ENCODE peak calls at places on chromosomes 12 and 14, in five cellular contexts. X is body of pancreas, S is uterus, I is sigmoid colon, W is transverse colon. T is an unnamed sample.

GRCh38 chr12:105418232-105418631 is 87.7 kb downstream of the C12orf75 start:
- DNase-seq in X (no peak), S (no peak), I (no peak), W (no peak), T (no peak)

GRCh38 chr12:12701457-12701856 is 5.5 kb upstream of the GPR19 start:
- DNase-seq in X (no peak), S (no peak), I (no peak), W (no peak), T (no peak)

GRCh38 chr14:64704145-64704742 is at the start of gene PLEKHG3:
- DNase-seq in X (peak), S (peak), I (peak), W (peak), T (peak)

GRCh38 chr12:83826112-83826511 is 1086.5 kb downstream of the SLC6A15 start:
- DNase-seq in X (peak), S (no peak), I (no peak), W (no peak), T (no peak)

GRCh38 chr12:1630827-1631591 is 2.0 kb downstream of the WNT5B start:
- DNase-seq in X (no peak), S (no peak), I (no peak), W (no peak), T (no peak)

GRCh38 chr14:74531467-74531866 is 37.9 kb downstream of the ISCA2 start:
- DNase-seq in X (no peak), S (no peak), I (no peak), W (peak), T (no peak)

GRCh38 chr14:29851397-29851796 is 76.2 kb downstream of the PRKD1 start:
- DNase-seq in X (no peak), S (no peak), I (no peak), W (no peak), T (no peak)

GRCh38 chr14:96783306-96784224 is 13.6 kb upstream of the VRK1 start:
- DNase-seq in X (no peak), S (no peak), I (no peak), W (no peak), T (no peak)

GRCh38 chr14:22200977-22201605 is 387.9 kb downstream of the DAD1 start:
- DNase-seq in X (no peak), S (no peak), I (no peak), W (no peak), T (no peak)

GRCh38 chr12:116556964-116557706 is 2.0 kb upstream of the MAP1LC3B2 start:
- DNase-seq in X (no peak), S (no peak), I (no peak), W (no peak), T (no peak)

GRCh38 chr12:10182662-10183061 is 3.8 kb downstream of the TMEM52B start:
- DNase-seq in X (no peak), S (no peak), I (no peak), W (no peak), T (no peak)

GRCh38 chr14:103031956-103032355 is 25.4 kb downstream of the CDC42BPB start:
- DNase-seq in X (no peak), S (no peak), I (no peak), W (peak), T (peak)

GRCh38 chr12:13794706-13795105 is 186.7 kb downstream of the GRIN2B start:
- DNase-seq in X (no peak), S (no peak), I (no peak), W (no peak), T (no peak)

GRCh38 chr12:109432842-109433304 is 44.2 kb downstream of the KCTD10 start:
- DNase-seq in X (peak), S (peak), I (peak), W (peak), T (peak)

GRCh38 chr14:36502558-36503508 is 17.2 kb downstream of the NKX2-1 start:
- DNase-seq in X (no peak), S (no peak), I (no peak), W (no peak), T (no peak)

GRCh38 chr14:63508033-63508432 is 35.1 kb downstream of the PPP2R5E start:
- DNase-seq in X (no peak), S (no peak), I (no peak), W (no peak), T (no peak)

GRCh38 chr12:65699251-65699650 is 125.0 kb upstream of the HMGA2 start:
- DNase-seq in X (no peak), S (no peak), I (no peak), W (no peak), T (no peak)

GRCh38 chr12:105060715-105061378 is 23.4 kb downstream of the ALDH1L2 start:
- DNase-seq in X (no peak), S (no peak), I (no peak), W (no peak), T (no peak)

GRCh38 chr14:53538316-53538851 is 385.3 kb upstream of the DDHD1 start:
- DNase-seq in X (no peak), S (no peak), I (no peak), W (no peak), T (no peak)

GRCh38 chr12:46562625-46563228 is 190.2 kb upstream of the SLC38A2 start:
- DNase-seq in X (no peak), S (no peak), I (no peak), W (no peak), T (no peak)

DNA sequence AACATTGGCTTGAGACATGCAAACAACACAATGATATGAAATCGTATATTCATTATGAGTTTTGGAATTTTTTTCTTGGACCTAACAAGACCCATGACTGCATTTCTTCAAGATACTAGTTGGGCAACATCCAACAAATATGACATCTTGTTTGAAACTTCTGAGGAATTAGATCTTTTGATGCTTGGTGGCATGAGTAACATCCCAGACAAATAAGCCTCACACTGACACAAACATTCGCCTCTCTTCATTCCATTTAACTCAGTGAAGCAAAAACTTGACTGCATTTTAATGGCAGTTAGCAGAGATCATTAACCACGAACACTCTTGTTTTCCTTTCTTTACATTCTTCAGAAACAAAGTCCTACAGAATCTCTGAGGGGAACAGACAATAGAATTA is 758.3 kb downstream of the C12orf50 start:
- DNase-seq in X (no peak), S (no peak), I (no peak), W (no peak), T (no peak)
- H3K27ac ChIP-seq in X (no peak), S (no peak), I (no peak), W (no peak), T (no peak)

GRCh38 chr12:128808651-128809050 is 15.1 kb downstream of the SLC15A4 start:
- DNase-seq in X (no peak), S (no peak), I (peak), W (no peak), T (no peak)

GRCh38 chr12:128813392-128813791 is 10.4 kb downstream of the SLC15A4 start:
- DNase-seq in X (peak), S (no peak), I (peak), W (no peak), T (no peak)

GRCh38 chr12:128807161-128807724 is 16.5 kb downstream of the SLC15A4 start:
- DNase-seq in X (peak), S (no peak), I (peak), W (no peak), T (no peak)

GRCh38 chr12:128811806-128812205 is 12.0 kb downstream of the SLC15A4 start:
- DNase-seq in X (peak), S (no peak), I (peak), W (no peak), T (no peak)

GRCh38 chr12:128810182-128811127 is 13.3 kb downstream of the SLC15A4 start:
- DNase-seq in X (peak), S (no peak), I (peak), W (peak), T (no peak)
- TF ChIP-seq POLR2A in X (no peak), S (no peak), I (no peak), W (no peak), T (no peak)

GRCh38 chr12:119713551-119714031 is 45.7 kb downstream of the PRKAB1 start:
- DNase-seq in X (peak), S (no peak), I (no peak), W (no peak), T (no peak)

GRCh38 chr12:119710941-119711551 is 43.1 kb downstream of the PRKAB1 start:
- DNase-seq in X (no peak), S (no peak), I (no peak), W (no peak), T (no peak)

GRCh38 chr12:119714614-119715267 is 46.8 kb downstream of the PRKAB1 start:
- DNase-seq in X (no peak), S (no peak), I (no peak), W (no peak), T (no peak)

GRCh38 chr12:119711693-119712092 is 43.8 kb downstream of the PRKAB1 start:
- DNase-seq in X (no peak), S (no peak), I (no peak), W (no peak), T (no peak)

GRCh38 chr12:119712721-119713120 is 44.8 kb downstream of the PRKAB1 start:
- DNase-seq in X (no peak), S (no peak), I (no peak), W (no peak), T (no peak)
- H3K27ac ChIP-seq in X (no peak), S (no peak), I (no peak), W (no peak), T (no peak)

GRCh38 chr12:113232787-113233585 is 11.7 kb downstream of the TPCN1 start:
- DNase-seq in X (no peak), S (no peak), I (peak), W (peak), T (peak)
- TF ChIP-seq POLR2A in X (no peak), S (no peak), I (no peak), W (no peak), T (no peak)

DNA sequence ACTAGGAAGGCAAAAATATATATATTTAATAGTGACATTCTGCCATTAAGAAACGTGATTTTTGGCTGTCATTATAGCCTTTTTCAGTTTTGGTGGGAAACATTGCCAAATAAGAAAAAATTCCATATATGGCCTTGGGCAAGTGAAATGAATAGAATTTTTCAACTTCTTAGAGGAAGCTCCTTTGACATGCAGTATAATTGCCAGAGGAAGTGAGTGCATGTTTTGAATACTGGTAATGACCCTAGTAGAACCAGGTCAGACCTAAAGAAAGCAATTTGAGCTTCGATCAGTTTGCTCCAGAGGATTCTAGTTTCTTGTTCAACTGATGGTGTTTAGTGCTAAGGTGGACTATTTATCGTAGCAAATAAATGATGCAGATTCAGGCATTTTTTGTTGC is 26.2 kb upstream of the TRIM9 start:
- DNase-seq in X (no peak), S (no peak), I (no peak), W (no peak), T (no peak)
- H3K27ac ChIP-seq in X (no peak), S (no peak), I (no peak), W (no peak), T (no peak)

DNA sequence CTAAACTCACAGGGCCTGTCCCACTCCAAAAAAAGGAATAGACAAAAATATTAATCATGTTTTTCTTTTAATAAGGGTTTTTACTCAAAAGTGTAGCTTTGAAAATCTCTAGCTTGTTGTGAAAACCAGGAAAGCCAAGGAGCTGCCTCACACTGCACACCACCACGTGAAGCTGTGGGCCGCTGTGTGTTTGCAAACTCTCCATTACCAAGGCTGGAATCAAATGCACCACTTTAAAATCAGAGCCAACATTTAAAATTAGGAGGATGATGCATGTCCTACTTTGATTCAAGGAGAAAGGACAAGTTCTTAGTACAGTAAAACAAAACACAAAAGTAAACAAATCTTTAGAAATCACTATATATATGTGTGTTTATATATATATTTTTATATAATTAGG is 83.0 kb downstream of the SETD3 start:
- DNase-seq in X (no peak), S (no peak), I (no peak), W (no peak), T (no peak)
- TF ChIP-seq POLR2A in X (no peak), S (no peak), I (no peak), W (no peak), T (no peak)

GRCh38 chr12:101743724-101744472 is 4.6 kb upstream of the SYCP3 start:
- DNase-seq in X (no peak), S (no peak), I (no peak), W (peak), T (peak)
- H3K27ac ChIP-seq in X (no peak), S (no peak), I (no peak), W (no peak), T (peak)